ENCODE peak calls at places on chromosomes 3 and 15, in four cellular contexts. Q is A549, U is K562, G is HepG2. P is an unnamed sample.

GRCh38 chr3:13884851-13885703 is 5.2 kb upstream of the WNT7A start:
- DNase-seq in G (peak), U (peak), Q (no peak), P (peak)

GRCh38 chr3:51940648-51941421 is 869 bp downstream of the RRP9 start:
- DNase-seq in G (no peak), U (no peak), Q (no peak), P (no peak)

GRCh38 chr3:125240496-125240895 is 27.9 kb upstream of the SLC12A8 start:
- DNase-seq in Q (no peak), G (no peak), U (no peak), P (no peak)

GRCh38 chr15:71203573-71204444 is 88.5 kb downstream of the THSD4 start:
- DNase-seq in Q (no peak), G (no peak), U (no peak), P (peak)

GRCh38 chr15:38650936-38651327 is 86.3 kb upstream of the RASGRP1 start:
- DNase-seq in U (no peak), G (no peak), Q (no peak), P (no peak)

GRCh38 chr3:132626955-132627354 is 29.9 kb downstream of the ACKR4 start:
- DNase-seq in Q (no peak), U (no peak), G (no peak), P (peak)

GRCh38 chr3:127771746-127772145 is 50.6 kb downstream of the MGLL start:
- DNase-seq in U (no peak), Q (no peak), G (no peak), P (no peak)

GRCh38 chr3:152235709-152236298 is 32.9 kb upstream of the MBNL1 start:
- DNase-seq in U (peak), G (peak), Q (peak), P (no peak)

GRCh38 chr3:196603683-196604082 is 35.2 kb downstream of the FBXO45 start:
- DNase-seq in Q (no peak), G (no peak), U (peak), P (peak)

GRCh38 chr15:51144021-51144532 is 49.4 kb upstream of the TNFAIP8L3 start:
- DNase-seq in U (peak), G (no peak), Q (peak), P (no peak)

GRCh38 chr3:116165190-116165589 is 280.1 kb downstream of the LSAMP start:
- DNase-seq in U (no peak), Q (no peak), G (no peak), P (no peak)

GRCh38 chr3:120113128-120114116 is 19.2 kb upstream of the GSK3B start:
- DNase-seq in U (no peak), Q (peak), G (no peak), P (no peak)

GRCh38 chr3:167008765-167009164 is 371.3 kb downstream of the ZBBX start:
- DNase-seq in G (no peak), U (no peak), Q (no peak), P (no peak)

DNA sequence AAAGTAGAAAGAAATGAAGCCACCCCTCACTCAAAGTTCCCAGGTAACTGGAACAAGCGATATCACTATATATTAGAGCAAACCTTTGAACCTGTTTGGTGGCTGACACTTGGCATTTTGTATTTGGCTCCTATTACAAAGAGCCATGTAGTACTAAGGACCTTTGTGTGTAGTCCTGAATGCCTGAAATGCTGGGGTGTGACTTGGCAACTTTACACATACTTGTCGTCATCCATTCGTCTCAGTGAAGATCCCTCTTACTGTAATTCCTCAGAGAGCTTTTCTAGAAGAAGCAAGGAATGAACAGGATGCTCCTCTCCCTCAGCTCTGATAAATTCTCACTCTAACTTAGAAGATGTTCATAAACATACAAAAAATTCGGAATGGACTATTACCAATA is 216.1 kb upstream of the CDIN1 start:
- DNase-seq in G (no peak), U (no peak), Q (peak), P (no peak)
- TF ChIP-seq RNF2 in G (no peak), U (no peak), Q (no peak), P (no peak)

GRCh38 chr3:100994187-100994586 is 966 bp upstream of the ABI3BP start:
- DNase-seq in Q (no peak), G (no peak), U (no peak), P (no peak)

GRCh38 chr3:100988080-100988479 is 5.1 kb downstream of the ABI3BP start:
- DNase-seq in G (no peak), Q (no peak), U (no peak), P (no peak)

GRCh38 chr3:100994809-100995208 is 1.6 kb upstream of the ABI3BP start:
- DNase-seq in Q (no peak), G (no peak), U (no peak), P (no peak)

GRCh38 chr3:100992086-100993033 is 861 bp downstream of the ABI3BP start:
- DNase-seq in Q (peak), U (no peak), G (no peak), P (no peak)

DNA sequence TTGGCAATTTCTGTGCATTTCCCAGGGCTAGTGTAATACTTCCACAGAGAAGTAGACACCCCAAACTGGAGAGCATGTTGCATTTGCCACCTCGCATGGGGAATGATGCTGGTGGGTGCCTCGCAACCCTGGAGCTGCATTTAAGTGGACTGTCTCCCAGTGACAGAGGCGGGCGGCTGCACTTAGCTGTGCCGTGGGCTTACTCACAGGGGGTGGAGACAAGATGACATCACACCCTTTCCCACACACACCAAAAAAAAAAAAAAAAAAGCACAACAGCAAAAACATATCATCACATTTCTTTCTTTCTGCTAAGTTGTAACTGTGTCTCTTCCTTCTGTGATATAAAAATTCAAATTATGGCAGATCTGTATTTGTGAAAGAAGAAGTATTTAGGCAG is at the start of gene ABI3BP:
- DNase-seq in Q (peak), U (peak), G (no peak), P (no peak)
- TF ChIP-seq USF2 in Q (no peak), U (no peak), G (no peak), P (no peak)

GRCh38 chr3:17443142-17443541 is 299.3 kb downstream of the TBC1D5 start:
- DNase-seq in G (no peak), U (peak), Q (no peak), P (no peak)

GRCh38 chr3:17444865-17445264 is 297.6 kb downstream of the TBC1D5 start:
- DNase-seq in Q (no peak), G (no peak), U (peak), P (no peak)

GRCh38 chr3:17442332-17443049 is 299.9 kb downstream of the TBC1D5 start:
- DNase-seq in G (no peak), U (peak), Q (no peak), P (no peak)
- TF ChIP-seq RNF2 in G (no peak), U (no peak), Q (no peak), P (no peak)

GRCh38 chr15:72604794-72605193 is 49.7 kb upstream of the GOLGA6B start:
- DNase-seq in Q (peak), U (peak), G (no peak), P (no peak)
- TF ChIP-seq USF2 in Q (no peak), U (no peak), G (no peak), P (no peak)

P was measured in H1.